ENCODE peak calls at places on chromosomes 7 and 10, in ten cellular contexts. L, F, I, H, T, A, J, P, K and O are unnamed samples.
A peak's percentile ranks its signal among the peaks of the same experiment; 100 is the strongest.

GRCh38 chr7:117212969-117213877 is 109.6 kb downstream of the WNT2 start:
- DNase-seq in F (peak; percentile 48), I (peak; percentile 39), L (peak; percentile 78), A (no peak), P (no peak), H (peak; percentile 73), K (no peak), J (peak; percentile 15), T (peak; percentile 89), O (peak; percentile 24)

GRCh38 chr10:132027423-132027983 is 38.2 kb upstream of the JAKMIP3 start:
- DNase-seq in I (peak; percentile 78), T (peak; percentile 46), P (no peak), K (no peak), F (no peak), J (no peak), A (no peak), H (no peak), L (no peak), O (no peak)

GRCh38 chr7:18693401-18693800 is 197.9 kb downstream of the HDAC9 start:
- DNase-seq in I (peak; percentile 11), A (no peak), T (peak; percentile 89), F (no peak), H (peak; percentile 83), K (no peak), J (no peak), P (no peak), L (peak; percentile 43), O (no peak)

GRCh38 chr7:15199482-15199881 is 296.9 kb upstream of the DGKB start:
- DNase-seq in J (no peak), L (no peak), A (no peak), F (peak; percentile 31), T (no peak), H (peak; percentile 40), I (peak; percentile 7), K (no peak), P (no peak), O (no peak)

GRCh38 chr10:1049425-1049958 is 573 bp upstream of the IDI1 start:
- DNase-seq in I (no peak), J (no peak), F (no peak), H (no peak), P (no peak), K (no peak), L (peak; percentile 75), A (no peak), T (no peak), O (no peak)

GRCh38 chr7:99733448-99733847 is 1.5 kb downstream of the CYP3A7 start:
- DNase-seq in K (no peak), A (no peak), J (no peak), T (no peak), F (no peak), L (peak; percentile 25), P (no peak), I (peak; percentile 26), H (no peak), O (no peak)

GRCh38 chr10:48451969-48452878 is 145.7 kb downstream of the MAPK8 start:
- DNase-seq in T (no peak), K (no peak), A (no peak), P (no peak), I (no peak), H (no peak), L (no peak), F (no peak), J (no peak), O (no peak)

GRCh38 chr10:31011660-31012022 is 20.0 kb downstream of the ZNF438 start:
- DNase-seq in K (no peak), T (peak; percentile 48), L (no peak), A (no peak), I (no peak), J (no peak), F (no peak), H (no peak), P (no peak), O (no peak)

GRCh38 chr10:117342638-117343037 is 32.6 kb downstream of the PDZD8 start:
- DNase-seq in K (no peak), T (peak; percentile 60), J (no peak), I (no peak), H (peak; percentile 66), P (no peak), F (no peak), L (no peak), A (no peak), O (no peak)

GRCh38 chr10:34670101-34670500 is 145.0 kb downstream of the PARD3 start:
- DNase-seq in H (no peak), T (no peak), L (no peak), F (no peak), K (no peak), P (no peak), A (no peak), I (no peak), J (peak; percentile 35), O (no peak)